ENCODE peak calls at places on chromosomes 1 and 21, in seven cellular contexts. One of them, this sample, is unnamed.

GRCh38 chr1:160403244-160403643 is 2.9 kb downstream of the VANGL2 start:
- DNase-seq in Right ventricle myocardium superior: no peak
- DNase-seq in sciatic nerve: no peak
- DNase-seq in progenitor cell of endocrine pancreas: no peak
- DNase-seq in fibroblast of pulmonary artery: peak; percentile 71
- DNase-seq in caudate nucleus: no peak
- DNase-seq in SHP77 treated with DMSO at 0.1 percent for 48 hours: no peak
- DNase-seq in this sample: no peak

GRCh38 chr1:43549921-43550597 is 19.4 kb downstream of the PTPRF start:
- DNase-seq in Right ventricle myocardium superior: no peak
- DNase-seq in sciatic nerve: no peak
- DNase-seq in progenitor cell of endocrine pancreas: peak; percentile 92
- DNase-seq in fibroblast of pulmonary artery: no peak
- DNase-seq in caudate nucleus: no peak
- DNase-seq in SHP77 treated with DMSO at 0.1 percent for 48 hours: no peak
- DNase-seq in this sample: no peak

GRCh38 chr1:87202922-87203655 is 125.6 kb upstream of the LMO4 start:
- DNase-seq in Right ventricle myocardium superior: no peak
- DNase-seq in sciatic nerve: no peak
- DNase-seq in progenitor cell of endocrine pancreas: no peak
- DNase-seq in fibroblast of pulmonary artery: no peak
- DNase-seq in caudate nucleus: no peak
- DNase-seq in SHP77 treated with DMSO at 0.1 percent for 48 hours: no peak
- DNase-seq in this sample: no peak

GRCh38 chr1:153991151-153991472 is 550 bp downstream of the RPS27 start:
- DNase-seq in Right ventricle myocardium superior: no peak
- DNase-seq in sciatic nerve: no peak
- DNase-seq in progenitor cell of endocrine pancreas: no peak
- DNase-seq in fibroblast of pulmonary artery: no peak
- DNase-seq in caudate nucleus: no peak
- DNase-seq in SHP77 treated with DMSO at 0.1 percent for 48 hours: no peak
- DNase-seq in this sample: no peak

GRCh38 chr1:43783671-43784205 is 76.4 kb downstream of the ST3GAL3 start:
- DNase-seq in Right ventricle myocardium superior: no peak
- DNase-seq in sciatic nerve: no peak
- DNase-seq in progenitor cell of endocrine pancreas: no peak
- DNase-seq in fibroblast of pulmonary artery: no peak
- DNase-seq in caudate nucleus: no peak
- DNase-seq in SHP77 treated with DMSO at 0.1 percent for 48 hours: no peak
- DNase-seq in this sample: no peak

GRCh38 chr1:43853161-43853921 is 80.3 kb upstream of the ARTN start:
- DNase-seq in Right ventricle myocardium superior: peak; percentile 82
- DNase-seq in sciatic nerve: peak; percentile 70
- DNase-seq in progenitor cell of endocrine pancreas: no peak
- DNase-seq in fibroblast of pulmonary artery: peak; percentile 73
- DNase-seq in caudate nucleus: no peak
- DNase-seq in SHP77 treated with DMSO at 0.1 percent for 48 hours: peak; percentile 85
- DNase-seq in this sample: no peak

GRCh38 chr1:226977288-226977972 is 37.3 kb downstream of the COQ8A start:
- DNase-seq in Right ventricle myocardium superior: no peak
- DNase-seq in sciatic nerve: no peak
- DNase-seq in progenitor cell of endocrine pancreas: no peak
- DNase-seq in fibroblast of pulmonary artery: no peak
- DNase-seq in caudate nucleus: no peak
- DNase-seq in SHP77 treated with DMSO at 0.1 percent for 48 hours: no peak
- DNase-seq in this sample: no peak

GRCh38 chr21:45542667-45543370 is 579 bp upstream of the SLC19A1 start:
- DNase-seq in Right ventricle myocardium superior: peak; percentile 36
- DNase-seq in sciatic nerve: no peak
- DNase-seq in progenitor cell of endocrine pancreas: peak; percentile 10
- DNase-seq in fibroblast of pulmonary artery: no peak
- DNase-seq in caudate nucleus: no peak
- DNase-seq in SHP77 treated with DMSO at 0.1 percent for 48 hours: no peak
- DNase-seq in this sample: peak; percentile 79

GRCh38 chr1:17363351-17363750 is 8.6 kb upstream of the PADI6 start:
- DNase-seq in Right ventricle myocardium superior: no peak
- DNase-seq in sciatic nerve: no peak
- DNase-seq in progenitor cell of endocrine pancreas: no peak
- DNase-seq in fibroblast of pulmonary artery: no peak
- DNase-seq in caudate nucleus: no peak
- DNase-seq in SHP77 treated with DMSO at 0.1 percent for 48 hours: no peak
- DNase-seq in this sample: no peak

GRCh38 chr21:29326914-29327554 is 28.3 kb downstream of the BACH1 start:
- DNase-seq in Right ventricle myocardium superior: no peak
- DNase-seq in sciatic nerve: no peak
- DNase-seq in progenitor cell of endocrine pancreas: no peak
- DNase-seq in fibroblast of pulmonary artery: no peak
- DNase-seq in caudate nucleus: no peak
- DNase-seq in SHP77 treated with DMSO at 0.1 percent for 48 hours: no peak
- DNase-seq in this sample: no peak

GRCh38 chr1:189619682-189620332 is 857.9 kb downstream of the BRINP3 start:
- DNase-seq in Right ventricle myocardium superior: no peak
- DNase-seq in sciatic nerve: no peak
- DNase-seq in progenitor cell of endocrine pancreas: no peak
- DNase-seq in fibroblast of pulmonary artery: peak; percentile 90
- DNase-seq in caudate nucleus: no peak
- DNase-seq in SHP77 treated with DMSO at 0.1 percent for 48 hours: no peak
- DNase-seq in this sample: no peak

GRCh38 chr1:4960782-4961475 is 306.5 kb downstream of the AJAP1 start:
- DNase-seq in Right ventricle myocardium superior: no peak
- DNase-seq in sciatic nerve: no peak
- DNase-seq in progenitor cell of endocrine pancreas: no peak
- DNase-seq in fibroblast of pulmonary artery: no peak
- DNase-seq in caudate nucleus: no peak
- DNase-seq in SHP77 treated with DMSO at 0.1 percent for 48 hours: no peak
- DNase-seq in this sample: peak; percentile 72

GRCh38 chr1:109932679-109933078 is 22.0 kb downstream of the CSF1 start:
- DNase-seq in Right ventricle myocardium superior: no peak
- DNase-seq in sciatic nerve: no peak
- DNase-seq in progenitor cell of endocrine pancreas: no peak
- DNase-seq in fibroblast of pulmonary artery: no peak
- DNase-seq in caudate nucleus: no peak
- DNase-seq in SHP77 treated with DMSO at 0.1 percent for 48 hours: no peak
- DNase-seq in this sample: no peak

GRCh38 chr1:47465605-47466004 is 27.8 kb downstream of the FOXD2 start:
- DNase-seq in Right ventricle myocardium superior: no peak
- DNase-seq in sciatic nerve: no peak
- DNase-seq in progenitor cell of endocrine pancreas: no peak
- DNase-seq in fibroblast of pulmonary artery: no peak
- DNase-seq in caudate nucleus: no peak
- DNase-seq in SHP77 treated with DMSO at 0.1 percent for 48 hours: no peak
- DNase-seq in this sample: no peak

GRCh38 chr21:37176716-37177115 is 90.4 kb downstream of the VPS26C start:
- DNase-seq in Right ventricle myocardium superior: no peak
- DNase-seq in sciatic nerve: no peak
- DNase-seq in progenitor cell of endocrine pancreas: no peak
- DNase-seq in fibroblast of pulmonary artery: no peak
- DNase-seq in caudate nucleus: no peak
- DNase-seq in SHP77 treated with DMSO at 0.1 percent for 48 hours: no peak
- DNase-seq in this sample: no peak

GRCh38 chr1:89206361-89206760 is 7.6 kb upstream of the GBP4 start:
- DNase-seq in Right ventricle myocardium superior: no peak
- DNase-seq in sciatic nerve: no peak
- DNase-seq in progenitor cell of endocrine pancreas: no peak
- DNase-seq in fibroblast of pulmonary artery: no peak
- DNase-seq in caudate nucleus: no peak
- DNase-seq in SHP77 treated with DMSO at 0.1 percent for 48 hours: no peak
- DNase-seq in this sample: no peak

GRCh38 chr1:226711976-226712778 is 26.9 kb downstream of the ITPKB start:
- DNase-seq in Right ventricle myocardium superior: no peak
- DNase-seq in sciatic nerve: peak; percentile 51
- DNase-seq in progenitor cell of endocrine pancreas: no peak
- DNase-seq in fibroblast of pulmonary artery: no peak
- DNase-seq in caudate nucleus: no peak
- DNase-seq in SHP77 treated with DMSO at 0.1 percent for 48 hours: no peak
- DNase-seq in this sample: no peak

GRCh38 chr1:99685516-99686180 is 39.7 kb downstream of the PALMD start:
- DNase-seq in Right ventricle myocardium superior: peak; percentile 85
- DNase-seq in sciatic nerve: peak; percentile 73
- DNase-seq in progenitor cell of endocrine pancreas: peak; percentile 34
- DNase-seq in fibroblast of pulmonary artery: peak; percentile 93
- DNase-seq in caudate nucleus: peak; percentile 11
- DNase-seq in SHP77 treated with DMSO at 0.1 percent for 48 hours: peak; percentile 27
- DNase-seq in this sample: peak; percentile 86

GRCh38 chr1:38183747-38184146 is 137.2 kb upstream of the POU3F1 start:
- DNase-seq in Right ventricle myocardium superior: no peak
- DNase-seq in sciatic nerve: no peak
- DNase-seq in progenitor cell of endocrine pancreas: no peak
- DNase-seq in fibroblast of pulmonary artery: no peak
- DNase-seq in caudate nucleus: no peak
- DNase-seq in SHP77 treated with DMSO at 0.1 percent for 48 hours: no peak
- DNase-seq in this sample: no peak

GRCh38 chr1:41650176-41650519 is 165.7 kb upstream of the EDN2 start:
- DNase-seq in Right ventricle myocardium superior: peak; percentile 57
- DNase-seq in sciatic nerve: no peak
- DNase-seq in progenitor cell of endocrine pancreas: no peak
- DNase-seq in fibroblast of pulmonary artery: no peak
- DNase-seq in caudate nucleus: no peak
- DNase-seq in SHP77 treated with DMSO at 0.1 percent for 48 hours: peak; percentile 34
- DNase-seq in this sample: no peak

GRCh38 chr1:236997882-236998281 is 6.4 kb downstream of the MT1HL1 start:
- DNase-seq in Right ventricle myocardium superior: peak; percentile 77
- DNase-seq in sciatic nerve: no peak
- DNase-seq in progenitor cell of endocrine pancreas: no peak
- DNase-seq in fibroblast of pulmonary artery: no peak
- DNase-seq in caudate nucleus: no peak
- DNase-seq in SHP77 treated with DMSO at 0.1 percent for 48 hours: peak; percentile 50
- DNase-seq in this sample: no peak

GRCh38 chr1:192628406-192629057 is 7.4 kb upstream of the RGS13 start:
- DNase-seq in Right ventricle myocardium superior: no peak
- DNase-seq in sciatic nerve: no peak
- DNase-seq in progenitor cell of endocrine pancreas: no peak
- DNase-seq in fibroblast of pulmonary artery: no peak
- DNase-seq in caudate nucleus: no peak
- DNase-seq in SHP77 treated with DMSO at 0.1 percent for 48 hours: no peak
- DNase-seq in this sample: no peak

GRCh38 chr1:14115976-14116375 is 416.0 kb downstream of the PRDM2 start:
- DNase-seq in Right ventricle myocardium superior: no peak
- DNase-seq in sciatic nerve: no peak
- DNase-seq in progenitor cell of endocrine pancreas: no peak
- DNase-seq in fibroblast of pulmonary artery: no peak
- DNase-seq in caudate nucleus: no peak
- DNase-seq in SHP77 treated with DMSO at 0.1 percent for 48 hours: no peak
- DNase-seq in this sample: no peak

GRCh38 chr1:78121650-78122210 is 76.0 kb downstream of the GIPC2 start:
- DNase-seq in Right ventricle myocardium superior: no peak
- DNase-seq in sciatic nerve: no peak
- DNase-seq in progenitor cell of endocrine pancreas: no peak
- DNase-seq in fibroblast of pulmonary artery: no peak
- DNase-seq in caudate nucleus: no peak
- DNase-seq in SHP77 treated with DMSO at 0.1 percent for 48 hours: no peak
- DNase-seq in this sample: no peak

GRCh38 chr1:29236743-29236992 is 346 bp downstream of the PTPRU start:
- DNase-seq in Right ventricle myocardium superior: no peak
- DNase-seq in sciatic nerve: no peak
- DNase-seq in progenitor cell of endocrine pancreas: no peak
- DNase-seq in fibroblast of pulmonary artery: peak; percentile 36
- DNase-seq in caudate nucleus: no peak
- DNase-seq in SHP77 treated with DMSO at 0.1 percent for 48 hours: peak; percentile 8
- DNase-seq in this sample: peak; percentile 80

GRCh38 chr1:236619398-236619797 is 15.1 kb upstream of the HEATR1 start:
- DNase-seq in Right ventricle myocardium superior: no peak
- DNase-seq in sciatic nerve: no peak
- DNase-seq in progenitor cell of endocrine pancreas: no peak
- DNase-seq in fibroblast of pulmonary artery: no peak
- DNase-seq in caudate nucleus: no peak
- DNase-seq in SHP77 treated with DMSO at 0.1 percent for 48 hours: no peak
- DNase-seq in this sample: no peak

GRCh38 chr1:1777510-1777909 is 760 bp downstream of the NADK start:
- DNase-seq in Right ventricle myocardium superior: no peak
- DNase-seq in sciatic nerve: no peak
- DNase-seq in progenitor cell of endocrine pancreas: no peak
- DNase-seq in fibroblast of pulmonary artery: peak; percentile 40
- DNase-seq in caudate nucleus: no peak
- DNase-seq in SHP77 treated with DMSO at 0.1 percent for 48 hours: no peak
- DNase-seq in this sample: no peak

GRCh38 chr1:224192082-224192786 is 9.2 kb downstream of the DEGS1 start:
- DNase-seq in Right ventricle myocardium superior: no peak
- DNase-seq in sciatic nerve: no peak
- DNase-seq in progenitor cell of endocrine pancreas: no peak
- DNase-seq in fibroblast of pulmonary artery: no peak
- DNase-seq in caudate nucleus: no peak
- DNase-seq in SHP77 treated with DMSO at 0.1 percent for 48 hours: no peak
- DNase-seq in this sample: no peak

GRCh38 chr1:12158362-12159092 is 8.3 kb upstream of the TNFRSF1B start:
- DNase-seq in Right ventricle myocardium superior: peak; percentile 4
- DNase-seq in sciatic nerve: no peak
- DNase-seq in progenitor cell of endocrine pancreas: no peak
- DNase-seq in fibroblast of pulmonary artery: no peak
- DNase-seq in caudate nucleus: no peak
- DNase-seq in SHP77 treated with DMSO at 0.1 percent for 48 hours: no peak
- DNase-seq in this sample: no peak

GRCh38 chr1:82625562-82625961 is 824.8 kb downstream of the ADGRL2 start:
- DNase-seq in Right ventricle myocardium superior: no peak
- DNase-seq in sciatic nerve: no peak
- DNase-seq in progenitor cell of endocrine pancreas: no peak
- DNase-seq in fibroblast of pulmonary artery: no peak
- DNase-seq in caudate nucleus: no peak
- DNase-seq in SHP77 treated with DMSO at 0.1 percent for 48 hours: no peak
- DNase-seq in this sample: no peak

GRCh38 chr1:191026828-191027227 is 549.2 kb upstream of the BRINP3 start:
- DNase-seq in Right ventricle myocardium superior: no peak
- DNase-seq in sciatic nerve: no peak
- DNase-seq in progenitor cell of endocrine pancreas: no peak
- DNase-seq in fibroblast of pulmonary artery: no peak
- DNase-seq in caudate nucleus: no peak
- DNase-seq in SHP77 treated with DMSO at 0.1 percent for 48 hours: no peak
- DNase-seq in this sample: no peak

GRCh38 chr1:150574260-150575071 is 4.9 kb downstream of the MCL1 start:
- DNase-seq in Right ventricle myocardium superior: no peak
- DNase-seq in sciatic nerve: no peak
- DNase-seq in progenitor cell of endocrine pancreas: no peak
- DNase-seq in fibroblast of pulmonary artery: peak; percentile 64
- DNase-seq in caudate nucleus: no peak
- DNase-seq in SHP77 treated with DMSO at 0.1 percent for 48 hours: no peak
- DNase-seq in this sample: no peak

GRCh38 chr1:110019790-110020189 is 14.6 kb upstream of the STRIP1 start:
- DNase-seq in Right ventricle myocardium superior: no peak
- DNase-seq in sciatic nerve: no peak
- DNase-seq in progenitor cell of endocrine pancreas: no peak
- DNase-seq in fibroblast of pulmonary artery: no peak
- DNase-seq in caudate nucleus: no peak
- DNase-seq in SHP77 treated with DMSO at 0.1 percent for 48 hours: no peak
- DNase-seq in this sample: no peak

GRCh38 chr21:25850126-25850831 is 115.5 kb downstream of the GABPA start:
- DNase-seq in Right ventricle myocardium superior: no peak
- DNase-seq in sciatic nerve: no peak
- DNase-seq in progenitor cell of endocrine pancreas: no peak
- DNase-seq in fibroblast of pulmonary artery: no peak
- DNase-seq in caudate nucleus: no peak
- DNase-seq in SHP77 treated with DMSO at 0.1 percent for 48 hours: no peak
- DNase-seq in this sample: no peak

GRCh38 chr1:179228783-179229213 is 679 bp downstream of the ABL2 start:
- DNase-seq in Right ventricle myocardium superior: peak; percentile 63
- DNase-seq in sciatic nerve: peak; percentile 73
- DNase-seq in progenitor cell of endocrine pancreas: peak; percentile 36
- DNase-seq in fibroblast of pulmonary artery: no peak
- DNase-seq in caudate nucleus: peak; percentile 21
- DNase-seq in SHP77 treated with DMSO at 0.1 percent for 48 hours: no peak
- DNase-seq in this sample: peak; percentile 83

GRCh38 chr1:208291923-208292711 is 47.9 kb upstream of the PLXNA2 start:
- DNase-seq in Right ventricle myocardium superior: no peak
- DNase-seq in sciatic nerve: no peak
- DNase-seq in progenitor cell of endocrine pancreas: no peak
- DNase-seq in fibroblast of pulmonary artery: peak; percentile 1
- DNase-seq in caudate nucleus: no peak
- DNase-seq in SHP77 treated with DMSO at 0.1 percent for 48 hours: no peak
- DNase-seq in this sample: no peak

GRCh38 chr1:174324493-174324892 is 123.3 kb upstream of the GPR52 start:
- DNase-seq in Right ventricle myocardium superior: no peak
- DNase-seq in sciatic nerve: no peak
- DNase-seq in progenitor cell of endocrine pancreas: no peak
- DNase-seq in fibroblast of pulmonary artery: no peak
- DNase-seq in caudate nucleus: no peak
- DNase-seq in SHP77 treated with DMSO at 0.1 percent for 48 hours: no peak
- DNase-seq in this sample: no peak

GRCh38 chr1:213697192-213697802 is 290.5 kb upstream of the PROX1 start:
- DNase-seq in Right ventricle myocardium superior: no peak
- DNase-seq in sciatic nerve: no peak
- DNase-seq in progenitor cell of endocrine pancreas: no peak
- DNase-seq in fibroblast of pulmonary artery: no peak
- DNase-seq in caudate nucleus: no peak
- DNase-seq in SHP77 treated with DMSO at 0.1 percent for 48 hours: no peak
- DNase-seq in this sample: no peak

This sample was measured in posterior vena cava.